ENCODE peak calls at places on chromosomes 16 and 17, in eight cellular contexts. C, U, R, E, I, L, H and G are unnamed samples.

GRCh38 chr16:1726661-1727502 is 20.9 kb downstream of the MAPK8IP3 start:
- DNase-seq in I (no peak), R (no peak), C (no peak), H (no peak), E (no peak), U (no peak), L (no peak), G (no peak)

GRCh38 chr17:55433629-55434422 is 12.2 kb upstream of the MMD start:
- DNase-seq in R (peak), H (peak), L (no peak), I (no peak), U (peak), C (no peak), E (no peak), G (peak)

GRCh38 chr16:13638218-13638617 is 281.7 kb upstream of the ERCC4 start:
- DNase-seq in H (no peak), L (no peak), U (no peak), E (no peak), R (no peak), I (no peak), C (no peak), G (no peak)

GRCh38 chr17:82228842-82229685 is at the start of gene SLC16A3:
- DNase-seq in C (no peak), E (peak), U (no peak), L (peak), I (no peak), R (peak), H (no peak), G (peak)

GRCh38 chr17:44272321-44272951 is 4.5 kb upstream of the SLC4A1 start:
- DNase-seq in E (no peak), L (no peak), I (no peak), U (no peak), R (no peak), H (no peak), C (no peak), G (no peak)

GRCh38 chr16:76653390-76654026 is 376.3 kb downstream of the CNTNAP4 start:
- DNase-seq in H (no peak), I (peak), C (no peak), R (peak), U (no peak), L (no peak), E (no peak), G (no peak)

GRCh38 chr17:6603746-6604325 is 36.7 kb downstream of the KIAA0753 start:
- DNase-seq in C (no peak), R (no peak), U (no peak), H (no peak), E (no peak), L (no peak), I (no peak), G (no peak)

GRCh38 chr16:48448799-48449481 is 63.7 kb upstream of the SIAH1 start:
- DNase-seq in R (no peak), C (no peak), I (no peak), H (no peak), E (no peak), U (no peak), L (no peak), G (no peak)

GRCh38 chr17:4945176-4945943 is 3.0 kb downstream of the PFN1 start:
- DNase-seq in L (peak), E (peak), H (peak), R (peak), C (no peak), U (peak), I (no peak), G (peak)

GRCh38 chr16:30937692-30938091 is 11.2 kb upstream of the ORAI3 start:
- DNase-seq in H (no peak), I (no peak), E (no peak), U (no peak), C (no peak), L (no peak), R (no peak), G (no peak)

GRCh38 chr17:30031214-30031869 is 85.3 kb upstream of the NSRP1 start:
- DNase-seq in R (no peak), L (no peak), I (no peak), U (no peak), E (no peak), H (no peak), C (no peak), G (no peak)

GRCh38 chr17:2874211-2874686 is 78.0 kb downstream of the RAP1GAP2 start:
- DNase-seq in U (no peak), R (no peak), L (no peak), C (no peak), E (no peak), I (no peak), H (no peak), G (peak)